ENCODE peak calls at places on chromosome 17, in five cellular contexts. L is IMR-90, D is GM12878, K is K562, Z is HepG2. G is an unnamed sample.
A peak's percentile ranks its signal among the peaks of the same experiment; 100 is the strongest.

GRCh38 chr17:41527076-41528023 is 758 bp downstream of the KRT19 start:
- DNase-seq in D (no peak), Z (no peak), L (no peak), K (peak; percentile 73), G (no peak)

GRCh38 chr17:1179112-1179634 is 608 bp downstream of the ABR start:
- DNase-seq in Z (no peak), D (no peak), L (no peak), K (peak; percentile 17), G (peak; percentile 69)

GRCh38 chr17:10349403-10349802 is 23.4 kb downstream of the MYH13 start:
- DNase-seq in Z (no peak), K (no peak), L (no peak), D (no peak), G (peak; percentile 11)

GRCh38 chr17:59746849-59747445 is 39.5 kb downstream of the VMP1 start:
- DNase-seq in Z (peak; percentile 62), L (peak; percentile 71), D (no peak), K (peak; percentile 14), G (peak; percentile 44)

GRCh38 chr17:54085020-54085419 is 262.3 kb downstream of the KIF2B start:
- DNase-seq in L (no peak), Z (no peak), D (no peak), K (no peak), G (no peak)

GRCh38 chr17:47239663-47240374 is 13.8 kb upstream of the ITGB3 start:
- DNase-seq in K (no peak), Z (no peak), D (peak; percentile 40), L (peak; percentile 98), G (peak; percentile 77)

GRCh38 chr17:8326591-8327583 is 12.8 kb upstream of the ODF4 start:
- DNase-seq in Z (no peak), L (no peak), D (no peak), K (no peak), G (peak; percentile 79)

GRCh38 chr17:51770031-51770759 is 388.3 kb downstream of the CA10 start:
- DNase-seq in Z (no peak), L (no peak), K (no peak), D (no peak), G (no peak)

GRCh38 chr17:10477701-10478100 is 8.3 kb upstream of the MYH4 start:
- DNase-seq in K (no peak), D (no peak), L (no peak), Z (no peak), G (no peak)

GRCh38 chr17:33651631-33652030 is 358.5 kb upstream of the ASIC2 start:
- DNase-seq in D (no peak), K (no peak), Z (no peak), L (peak; percentile 2), G (no peak)

GRCh38 chr17:40974366-40974765 is 7.6 kb upstream of the KRT39 start:
- DNase-seq in K (no peak), L (no peak), Z (no peak), D (no peak), G (no peak)

GRCh38 chr17:67063146-67063545 is 18.8 kb downstream of the CACNG1 start:
- DNase-seq in Z (no peak), L (peak; percentile 61), K (no peak), D (no peak), G (no peak)

GRCh38 chr17:4175921-4176802 is 33.2 kb downstream of the CYB5D2 start:
- DNase-seq in K (no peak), Z (no peak), L (peak; percentile 45), D (no peak), G (no peak)

GRCh38 chr17:76191891-76192290 is 48.4 kb downstream of the RNF157 start:
- DNase-seq in K (no peak), L (no peak), Z (no peak), D (peak; percentile 85), G (no peak)

GRCh38 chr17:56309897-56310296 is 156.6 kb downstream of the ANKFN1 start:
- DNase-seq in Z (no peak), D (no peak), L (peak; percentile 78), K (no peak), G (no peak)

GRCh38 chr17:79261361-79262072 is 186.9 kb downstream of the ENGASE start:
- DNase-seq in Z (no peak), L (no peak), K (no peak), D (no peak), G (no peak)

GRCh38 chr17:42289863-42290165 is 1.5 kb downstream of the STAT5A start:
- DNase-seq in L (no peak), D (no peak), K (no peak), Z (no peak), G (peak; percentile 16)

DNA sequence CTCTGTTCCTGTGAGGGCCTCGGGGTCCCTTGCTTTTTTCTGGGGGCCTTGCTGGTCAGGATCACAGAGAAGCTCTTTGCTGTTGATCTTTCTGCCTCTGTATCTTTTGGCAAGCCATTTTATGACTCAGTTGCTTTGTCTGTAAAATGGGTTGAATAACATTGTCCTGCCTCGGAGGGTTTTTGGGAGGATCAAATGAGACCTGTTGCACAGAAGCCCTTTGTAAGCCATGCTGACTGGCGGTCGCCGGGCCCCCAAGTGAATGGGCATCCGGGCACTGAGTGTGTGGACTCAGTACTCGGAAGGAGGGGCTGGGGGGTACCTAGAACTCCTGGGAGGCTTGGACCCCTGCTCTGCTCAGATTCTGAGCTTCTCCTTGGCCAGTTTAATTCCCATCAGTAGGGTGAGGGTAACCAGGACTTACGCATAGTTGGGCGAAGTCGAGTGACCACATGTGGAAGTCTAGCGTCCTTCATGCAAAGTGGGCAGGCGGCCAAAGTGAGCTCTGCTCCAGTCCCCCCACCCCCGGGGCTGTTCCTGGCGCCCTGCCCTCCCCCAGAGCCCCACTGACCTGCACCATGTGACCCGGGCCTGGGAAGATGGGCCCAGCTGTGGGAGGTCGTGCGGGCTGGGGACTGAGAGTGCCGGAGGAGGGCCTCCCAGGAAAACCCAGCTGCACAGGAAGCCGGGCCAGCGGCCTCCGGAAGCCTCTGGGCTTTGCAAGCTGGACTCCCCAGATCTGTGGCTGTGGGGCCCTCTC is 284.0 kb downstream of the SEC14L1 start:
- DNase-seq in K (peak; percentile 49), L (peak; percentile 96), Z (no peak), D (no peak), G (peak; percentile 99)
- TF ChIP-seq MXI1 in K (no peak), L (peak; percentile 27), Z (no peak), D (no peak), G (peak; percentile 59)

DNA sequence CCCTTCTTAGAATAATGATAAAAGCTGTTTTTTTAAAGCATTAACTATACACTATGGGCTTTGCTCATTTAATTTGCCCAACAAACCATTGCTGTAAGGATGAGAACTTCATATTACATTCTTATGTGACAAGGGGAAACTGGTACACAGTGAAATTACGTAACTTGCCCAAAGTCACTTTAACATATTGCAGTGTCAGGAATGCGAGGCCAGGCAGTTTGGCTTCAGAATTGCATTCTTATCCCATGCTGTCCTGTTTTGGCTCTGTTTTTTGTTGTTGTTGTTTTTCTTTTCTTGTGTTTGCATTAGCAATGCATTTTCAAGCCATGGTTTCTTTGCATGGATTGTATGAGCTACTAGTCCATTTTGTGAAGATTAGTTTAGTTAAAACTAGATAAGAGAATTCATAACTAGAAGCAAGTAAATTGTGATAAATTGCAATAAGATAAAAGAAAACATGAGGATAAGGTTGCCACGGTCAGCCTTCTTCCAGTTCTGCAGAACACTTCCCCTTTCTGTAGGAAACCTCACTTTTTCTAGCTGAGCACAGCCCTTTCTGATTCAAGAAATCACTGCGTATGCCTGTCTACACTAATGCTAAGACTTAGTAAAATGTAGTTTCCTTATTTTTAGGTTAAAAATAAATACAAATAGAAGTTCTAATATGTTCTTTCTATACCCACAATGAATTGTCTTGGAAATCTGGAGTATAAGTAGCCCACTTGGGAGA is 221.3 kb upstream of the KCNJ16 start:
- DNase-seq in K (no peak), Z (no peak), L (no peak), D (no peak), G (no peak)
- H2AFZ ChIP-seq in K (no peak overlapping the region), Z (no peak overlapping the region), L (no peak overlapping the region), D (no peak overlapping the region), G (no peak overlapping the region)

GRCh38 chr17:31566247-31566991 is 174.9 kb downstream of the RAB11FIP4 start:
- DNase-seq in D (no peak), L (no peak), K (no peak), Z (no peak), G (no peak)

GRCh38 chr17:31570231-31570630 is 178.8 kb downstream of the RAB11FIP4 start:
- DNase-seq in D (no peak), Z (no peak), K (no peak), L (no peak), G (no peak)

GRCh38 chr17:31566992-31567373 is 175.5 kb downstream of the RAB11FIP4 start:
- DNase-seq in L (no peak), K (no peak), Z (no peak), D (no peak), G (peak; percentile 11)

GRCh38 chr17:31565652-31566051 is 174.2 kb downstream of the RAB11FIP4 start:
- DNase-seq in L (no peak), Z (no peak), D (no peak), K (no peak), G (no peak)

DNA sequence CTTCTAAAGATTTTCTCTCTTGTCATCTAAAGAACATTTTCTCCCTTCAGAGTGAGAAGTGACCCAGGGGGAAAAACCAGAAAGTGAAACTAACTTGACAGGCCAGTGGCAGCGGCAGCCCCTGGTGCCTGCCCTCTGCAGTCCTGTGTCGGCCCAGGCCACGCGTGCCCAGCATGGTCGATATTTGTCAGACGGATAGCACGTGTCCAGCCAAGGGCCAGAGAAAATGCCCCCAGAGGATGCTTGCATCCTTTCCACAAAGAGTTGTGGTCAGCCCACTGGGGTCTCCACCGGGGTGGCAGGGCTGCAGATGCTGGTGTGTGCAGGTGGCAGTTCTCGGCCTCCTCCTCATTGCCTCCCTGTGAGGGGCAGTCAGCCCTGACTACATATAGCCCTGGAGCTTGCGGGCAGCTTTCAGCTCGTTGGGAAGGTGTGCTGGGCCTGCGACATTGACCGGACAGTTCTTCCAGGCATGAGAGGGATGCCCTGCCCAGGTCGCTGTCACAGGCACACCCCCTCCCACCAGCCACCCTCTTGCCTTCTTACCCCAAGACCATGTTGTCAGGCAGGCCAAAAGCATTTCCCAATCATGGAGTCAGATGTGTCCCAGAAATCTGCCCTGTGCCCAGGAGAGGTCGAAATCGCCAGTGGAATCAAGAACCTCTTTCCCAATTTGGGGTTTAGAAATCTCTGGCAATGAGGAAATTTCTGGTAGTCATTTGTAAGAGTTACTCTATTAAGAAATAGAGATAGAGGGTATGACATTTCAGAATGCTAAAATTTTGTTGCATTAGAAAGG is 176.9 kb downstream of the RAB11FIP4 start:
- DNase-seq in D (no peak), L (no peak), Z (no peak), K (no peak), G (peak; percentile 19)
- TF ChIP-seq MXI1 in D (no peak), L (no peak), Z (no peak), K (no peak), G (no peak)

GRCh38 chr17:68294617-68295016 is 3.3 kb downstream of the ARSG start:
- DNase-seq in Z (no peak), K (no peak), L (no peak), D (no peak), G (no peak)

GRCh38 chr17:68296217-68297140 is 5.2 kb downstream of the ARSG start:
- DNase-seq in K (no peak), Z (no peak), L (no peak), D (no peak), G (no peak)

GRCh38 chr17:68298601-68299000 is 7.3 kb downstream of the ARSG start:
- DNase-seq in D (no peak), L (no peak), K (no peak), Z (no peak), G (no peak)

GRCh38 chr17:68295086-68295485 is 3.8 kb downstream of the ARSG start:
- DNase-seq in Z (no peak), L (no peak), K (no peak), D (no peak), G (no peak)

GRCh38 chr17:68297168-68297567 is 5.9 kb downstream of the ARSG start:
- DNase-seq in Z (no peak), D (no peak), K (no peak), L (no peak), G (no peak)
- H2AFZ ChIP-seq in Z (no peak overlapping the region), D (no peak overlapping the region), K (no peak overlapping the region), L (no peak overlapping the region), G (no peak overlapping the region)

G was measured in SK-N-SH.